ENCODE peak calls at places on chromosomes 7 and 10, in nine cellular contexts. O, W, T, D, Y, X, Z, Q and M are unnamed samples.

GRCh38 chr7:12146813-12147212 is 64.3 kb upstream of the TMEM106B start:
- DNase-seq in X (no peak), T (no peak), O (no peak), W (peak; percentile 39), Z (no peak), Y (no peak), Q (no peak), D (no peak), M (no peak)

GRCh38 chr7:947391-948210 is 6.9 kb downstream of the ADAP1 start:
- DNase-seq in W (peak; percentile 22), Y (no peak), O (no peak), X (no peak), D (no peak), T (peak; percentile 68), Q (no peak), Z (no peak), M (no peak)

GRCh38 chr10:46255696-46256355 is 31.0 kb upstream of the ANTXRL start:
- DNase-seq in T (peak; percentile 98), O (peak; percentile 83), D (peak; percentile 54), Y (no peak), W (peak; percentile 85), Q (no peak), Z (peak; percentile 33), X (peak; percentile 38), M (peak; percentile 70)

GRCh38 chr10:71755179-71755879 is 18.0 kb downstream of the VSIR start:
- DNase-seq in X (no peak), O (no peak), W (no peak), Q (no peak), D (no peak), Z (no peak), Y (no peak), T (no peak), M (peak; percentile 70)

GRCh38 chr10:71392292-71392691 is 4.4 kb upstream of the CDH23 start:
- DNase-seq in Z (no peak), W (no peak), T (no peak), Q (no peak), O (peak; percentile 13), Y (no peak), X (no peak), D (no peak), M (no peak)

GRCh38 chr10:103671561-103671960 is 178.1 kb downstream of the NEURL1 start:
- DNase-seq in Z (no peak), O (no peak), Y (no peak), X (no peak), W (no peak), T (no peak), Q (no peak), D (no peak), M (no peak)

GRCh38 chr7:112060625-112061024 is 145.6 kb downstream of the DOCK4 start:
- DNase-seq in O (no peak), Z (no peak), D (no peak), Q (no peak), X (no peak), T (no peak), Y (no peak), W (no peak), M (no peak)

GRCh38 chr10:11679946-11680345 is 62.2 kb upstream of the ECHDC3 start:
- DNase-seq in Q (no peak), D (no peak), Z (no peak), W (no peak), X (no peak), T (no peak), Y (no peak), O (no peak), M (no peak)

GRCh38 chr7:43823941-43824340 is 45.4 kb downstream of the MRPS24 start:
- DNase-seq in Q (no peak), T (no peak), W (no peak), Y (no peak), Z (no peak), X (no peak), O (no peak), D (no peak), M (peak; percentile 3)

GRCh38 chr7:33959676-33960075 is 54.3 kb downstream of the BMPER start:
- DNase-seq in Q (no peak), W (no peak), D (no peak), T (no peak), X (no peak), O (no peak), Z (no peak), Y (no peak), M (no peak)

GRCh38 chr10:121927361-121927840 is 430 bp downstream of the ATE1 start:
- DNase-seq in Y (no peak), W (peak; percentile 75), T (peak; percentile 41), Z (peak; percentile 26), O (peak; percentile 53), D (peak; percentile 59), Q (peak; percentile 11), X (peak; percentile 29), M (peak; percentile 60)